ENCODE peak calls at places on chromosomes 13 and 19, in seven cellular contexts. One of them, this sample, is unnamed. For H3K9me3, the result is how much of the 10 kb centered on the place peaks cover.

GRCh38 chr13:51910508-51910907 is 48.7 kb downstream of the CCDC70 start:
- DNase-seq in cardiac muscle cell: no peak
- DNase-seq in heart left ventricle: no peak
- DNase-seq in heart right ventricle: no peak
- DNase-seq in RWPE2: no peak
- DNase-seq in fibroblast of lung: no peak
- DNase-seq in effector memory CD4-positive, alpha-beta T cell: no peak
- DNase-seq in this sample: no peak

GRCh38 chr13:26007261-26007765 is 44.5 kb downstream of the SHISA2 start:
- DNase-seq in cardiac muscle cell: no peak
- DNase-seq in heart left ventricle: no peak
- DNase-seq in heart right ventricle: no peak
- DNase-seq in RWPE2: no peak
- DNase-seq in fibroblast of lung: no peak
- DNase-seq in effector memory CD4-positive, alpha-beta T cell: no peak
- DNase-seq in this sample: no peak

GRCh38 chr13:93861818-93862217 is 617.7 kb downstream of the DCT start:
- DNase-seq in cardiac muscle cell: peak
- DNase-seq in heart left ventricle: no peak
- DNase-seq in heart right ventricle: no peak
- DNase-seq in RWPE2: no peak
- DNase-seq in fibroblast of lung: peak
- DNase-seq in effector memory CD4-positive, alpha-beta T cell: no peak
- DNase-seq in this sample: no peak

GRCh38 chr13:70090036-70090723 is 17.4 kb upstream of the ATXN8OS start:
- DNase-seq in cardiac muscle cell: no peak
- DNase-seq in heart left ventricle: no peak
- DNase-seq in heart right ventricle: no peak
- DNase-seq in RWPE2: no peak
- DNase-seq in fibroblast of lung: no peak
- DNase-seq in effector memory CD4-positive, alpha-beta T cell: no peak
- DNase-seq in this sample: no peak

GRCh38 chr13:44141213-44141724 is 232.4 kb upstream of the SERP2 start:
- DNase-seq in cardiac muscle cell: peak
- DNase-seq in heart left ventricle: no peak
- DNase-seq in heart right ventricle: no peak
- DNase-seq in RWPE2: no peak
- DNase-seq in fibroblast of lung: peak
- DNase-seq in effector memory CD4-positive, alpha-beta T cell: no peak
- DNase-seq in this sample: no peak

GRCh38 chr19:47613165-47614146 is 4.5 kb downstream of the BICRA start:
- DNase-seq in cardiac muscle cell: peak
- DNase-seq in heart left ventricle: no peak
- DNase-seq in heart right ventricle: no peak
- DNase-seq in RWPE2: no peak
- DNase-seq in fibroblast of lung: peak
- DNase-seq in effector memory CD4-positive, alpha-beta T cell: no peak
- DNase-seq in this sample: no peak

GRCh38 chr13:67964091-67964490 is 734.0 kb upstream of the PCDH9 start:
- DNase-seq in cardiac muscle cell: no peak
- DNase-seq in heart left ventricle: no peak
- DNase-seq in heart right ventricle: no peak
- DNase-seq in RWPE2: no peak
- DNase-seq in fibroblast of lung: no peak
- DNase-seq in effector memory CD4-positive, alpha-beta T cell: no peak
- DNase-seq in this sample: no peak

GRCh38 chr19:31589109-31589508 is 239.9 kb upstream of the TSHZ3 start:
- DNase-seq in cardiac muscle cell: no peak
- DNase-seq in heart left ventricle: no peak
- DNase-seq in heart right ventricle: no peak
- DNase-seq in RWPE2: no peak
- DNase-seq in fibroblast of lung: no peak
- DNase-seq in effector memory CD4-positive, alpha-beta T cell: no peak
- DNase-seq in this sample: no peak

GRCh38 chr13:67184247-67184646 is 45.9 kb downstream of the PCDH9 start:
- DNase-seq in cardiac muscle cell: no peak
- DNase-seq in heart left ventricle: no peak
- DNase-seq in heart right ventricle: no peak
- DNase-seq in RWPE2: no peak
- DNase-seq in fibroblast of lung: no peak
- DNase-seq in effector memory CD4-positive, alpha-beta T cell: no peak
- DNase-seq in this sample: no peak

GRCh38 chr13:93776936-93777335 is 550.3 kb downstream of the GPC6 start:
- DNase-seq in cardiac muscle cell: no peak
- DNase-seq in heart left ventricle: no peak
- DNase-seq in heart right ventricle: no peak
- DNase-seq in RWPE2: no peak
- DNase-seq in fibroblast of lung: peak
- DNase-seq in effector memory CD4-positive, alpha-beta T cell: no peak
- DNase-seq in this sample: no peak

GRCh38 chr19:35204799-35205732 is 23.5 kb downstream of the FAM187B start:
- DNase-seq in cardiac muscle cell: no peak
- DNase-seq in heart left ventricle: peak
- DNase-seq in heart right ventricle: no peak
- DNase-seq in RWPE2: no peak
- DNase-seq in fibroblast of lung: no peak
- DNase-seq in effector memory CD4-positive, alpha-beta T cell: no peak
- DNase-seq in this sample: no peak

GRCh38 chr19:33273881-33274662 is 28.3 kb downstream of the CEBPA start:
- DNase-seq in cardiac muscle cell: no peak
- DNase-seq in heart left ventricle: no peak
- DNase-seq in heart right ventricle: no peak
- DNase-seq in RWPE2: no peak
- DNase-seq in fibroblast of lung: peak
- DNase-seq in effector memory CD4-positive, alpha-beta T cell: no peak
- DNase-seq in this sample: no peak

GRCh38 chr19:48121909-48122371 is 11.3 kb upstream of the PLA2G4C start:
- DNase-seq in cardiac muscle cell: peak
- DNase-seq in heart left ventricle: no peak
- DNase-seq in heart right ventricle: no peak
- DNase-seq in RWPE2: no peak
- DNase-seq in fibroblast of lung: no peak
- DNase-seq in effector memory CD4-positive, alpha-beta T cell: no peak
- DNase-seq in this sample: no peak

GRCh38 chr19:10691178-10691881 is 9.9 kb upstream of the QTRT1 start:
- DNase-seq in cardiac muscle cell: no peak
- DNase-seq in heart left ventricle: no peak
- DNase-seq in heart right ventricle: no peak
- DNase-seq in RWPE2: no peak
- DNase-seq in fibroblast of lung: no peak
- DNase-seq in effector memory CD4-positive, alpha-beta T cell: no peak
- DNase-seq in this sample: no peak

GRCh38 chr13:110161112-110161897 is 145.7 kb downstream of the COL4A1 start:
- DNase-seq in cardiac muscle cell: no peak
- DNase-seq in heart left ventricle: no peak
- DNase-seq in heart right ventricle: no peak
- DNase-seq in RWPE2: no peak
- DNase-seq in fibroblast of lung: no peak
- DNase-seq in effector memory CD4-positive, alpha-beta T cell: no peak
- DNase-seq in this sample: no peak

GRCh38 chr13:110166598-110166997 is 140.4 kb downstream of the COL4A1 start:
- DNase-seq in cardiac muscle cell: no peak
- DNase-seq in heart left ventricle: no peak
- DNase-seq in heart right ventricle: no peak
- DNase-seq in RWPE2: no peak
- DNase-seq in fibroblast of lung: no peak
- DNase-seq in effector memory CD4-positive, alpha-beta T cell: no peak
- DNase-seq in this sample: no peak

GRCh38 chr13:110162053-110162452 is 144.9 kb downstream of the COL4A1 start:
- DNase-seq in cardiac muscle cell: no peak
- DNase-seq in heart left ventricle: no peak
- DNase-seq in heart right ventricle: no peak
- DNase-seq in RWPE2: no peak
- DNase-seq in fibroblast of lung: no peak
- DNase-seq in effector memory CD4-positive, alpha-beta T cell: no peak
- DNase-seq in this sample: no peak

GRCh38 chr13:110164706-110165105 is 142.3 kb downstream of the COL4A1 start:
- DNase-seq in cardiac muscle cell: no peak
- DNase-seq in heart left ventricle: no peak
- DNase-seq in heart right ventricle: no peak
- DNase-seq in RWPE2: no peak
- DNase-seq in fibroblast of lung: no peak
- DNase-seq in effector memory CD4-positive, alpha-beta T cell: no peak
- DNase-seq in this sample: no peak

DNA sequence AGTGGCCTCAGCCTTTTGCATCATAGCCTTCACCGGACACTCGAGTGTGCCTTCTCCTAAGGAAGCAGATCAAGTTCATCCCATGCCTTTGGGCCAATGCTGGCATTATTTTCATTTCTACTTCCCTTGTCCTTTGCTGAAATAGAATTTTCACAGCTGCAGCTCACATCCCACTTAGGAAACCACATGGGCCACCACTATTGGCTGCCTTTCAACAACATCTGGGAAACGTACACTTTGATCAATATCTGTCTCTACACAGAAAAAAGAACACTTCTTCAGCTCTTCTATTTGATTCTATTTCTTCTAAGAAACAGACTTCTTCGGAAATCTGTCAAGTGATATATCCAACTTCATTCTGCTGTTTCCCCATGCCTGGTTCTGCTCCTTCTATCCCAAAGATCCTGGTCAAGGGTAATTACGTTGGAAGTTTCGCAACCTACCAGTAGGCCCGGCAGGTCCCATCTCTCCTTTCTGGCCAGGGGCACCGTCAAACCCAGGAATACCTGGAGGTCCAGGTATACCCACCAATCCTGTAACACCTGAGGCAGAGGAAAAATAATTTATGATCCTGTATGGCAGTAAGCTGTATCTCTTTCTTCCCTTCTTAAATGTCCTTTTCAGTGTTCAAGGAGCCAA is 143.8 kb downstream of the COL4A1 start:
- DNase-seq in cardiac muscle cell: no peak
- DNase-seq in heart left ventricle: no peak
- DNase-seq in heart right ventricle: no peak
- DNase-seq in RWPE2: no peak
- DNase-seq in fibroblast of lung: no peak
- DNase-seq in effector memory CD4-positive, alpha-beta T cell: no peak
- DNase-seq in this sample: no peak
- H3K9me3 ChIP-seq in cardiac muscle cell: under half
- H3K9me3 ChIP-seq in heart left ventricle: under half
- H3K9me3 ChIP-seq in heart right ventricle: under half
- H3K9me3 ChIP-seq in RWPE2: under half
- H3K9me3 ChIP-seq in fibroblast of lung: under half
- H3K9me3 ChIP-seq in effector memory CD4-positive, alpha-beta T cell: under half
- H3K9me3 ChIP-seq in this sample: under half

GRCh38 chr13:75372517-75372916 is 109.5 kb downstream of the TBC1D4 start:
- DNase-seq in cardiac muscle cell: peak
- DNase-seq in heart left ventricle: no peak
- DNase-seq in heart right ventricle: no peak
- DNase-seq in RWPE2: no peak
- DNase-seq in fibroblast of lung: no peak
- DNase-seq in effector memory CD4-positive, alpha-beta T cell: no peak
- DNase-seq in this sample: no peak
- H3K9me3 ChIP-seq in cardiac muscle cell: under half
- H3K9me3 ChIP-seq in heart left ventricle: under half
- H3K9me3 ChIP-seq in heart right ventricle: under half
- H3K9me3 ChIP-seq in RWPE2: under half
- H3K9me3 ChIP-seq in fibroblast of lung: under half
- H3K9me3 ChIP-seq in effector memory CD4-positive, alpha-beta T cell: under half
- H3K9me3 ChIP-seq in this sample: under half

GRCh38 chr13:87676254-87677042 is 5.3 kb downstream of the SLITRK5 start:
- DNase-seq in cardiac muscle cell: no peak
- DNase-seq in heart left ventricle: no peak
- DNase-seq in heart right ventricle: no peak
- DNase-seq in RWPE2: no peak
- DNase-seq in fibroblast of lung: no peak
- DNase-seq in effector memory CD4-positive, alpha-beta T cell: no peak
- DNase-seq in this sample: no peak

GRCh38 chr13:87677043-87677333 is 5.8 kb downstream of the SLITRK5 start:
- DNase-seq in cardiac muscle cell: no peak
- DNase-seq in heart left ventricle: no peak
- DNase-seq in heart right ventricle: no peak
- DNase-seq in RWPE2: no peak
- DNase-seq in fibroblast of lung: no peak
- DNase-seq in effector memory CD4-positive, alpha-beta T cell: no peak
- DNase-seq in this sample: no peak

GRCh38 chr13:87674143-87674772 is 3.1 kb downstream of the SLITRK5 start:
- DNase-seq in cardiac muscle cell: peak
- DNase-seq in heart left ventricle: no peak
- DNase-seq in heart right ventricle: no peak
- DNase-seq in RWPE2: no peak
- DNase-seq in fibroblast of lung: no peak
- DNase-seq in effector memory CD4-positive, alpha-beta T cell: no peak
- DNase-seq in this sample: no peak

GRCh38 chr13:87677334-87678234 is 6.4 kb downstream of the SLITRK5 start:
- DNase-seq in cardiac muscle cell: peak
- DNase-seq in heart left ventricle: no peak
- DNase-seq in heart right ventricle: no peak
- DNase-seq in RWPE2: no peak
- DNase-seq in fibroblast of lung: no peak
- DNase-seq in effector memory CD4-positive, alpha-beta T cell: no peak
- DNase-seq in this sample: no peak

DNA sequence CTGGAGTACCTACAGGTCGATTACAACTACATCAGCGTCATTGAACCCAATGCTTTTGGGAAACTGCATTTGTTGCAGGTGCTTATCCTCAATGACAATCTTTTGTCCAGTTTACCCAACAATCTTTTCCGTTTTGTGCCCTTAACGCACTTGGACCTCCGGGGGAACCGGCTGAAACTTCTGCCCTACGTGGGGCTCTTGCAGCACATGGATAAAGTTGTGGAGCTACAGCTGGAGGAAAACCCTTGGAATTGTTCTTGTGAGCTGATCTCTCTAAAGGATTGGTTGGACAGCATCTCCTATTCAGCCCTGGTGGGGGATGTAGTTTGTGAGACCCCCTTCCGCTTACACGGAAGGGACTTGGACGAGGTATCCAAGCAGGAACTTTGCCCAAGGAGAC is 4.7 kb downstream of the SLITRK5 start:
- DNase-seq in cardiac muscle cell: no peak
- DNase-seq in heart left ventricle: no peak
- DNase-seq in heart right ventricle: no peak
- DNase-seq in RWPE2: no peak
- DNase-seq in fibroblast of lung: no peak
- DNase-seq in effector memory CD4-positive, alpha-beta T cell: no peak
- DNase-seq in this sample: no peak
- H3K9me3 ChIP-seq in cardiac muscle cell: under half
- H3K9me3 ChIP-seq in heart left ventricle: under half
- H3K9me3 ChIP-seq in heart right ventricle: under half
- H3K9me3 ChIP-seq in RWPE2: under half
- H3K9me3 ChIP-seq in fibroblast of lung: under half
- H3K9me3 ChIP-seq in effector memory CD4-positive, alpha-beta T cell: under half
- H3K9me3 ChIP-seq in this sample: under half

DNA sequence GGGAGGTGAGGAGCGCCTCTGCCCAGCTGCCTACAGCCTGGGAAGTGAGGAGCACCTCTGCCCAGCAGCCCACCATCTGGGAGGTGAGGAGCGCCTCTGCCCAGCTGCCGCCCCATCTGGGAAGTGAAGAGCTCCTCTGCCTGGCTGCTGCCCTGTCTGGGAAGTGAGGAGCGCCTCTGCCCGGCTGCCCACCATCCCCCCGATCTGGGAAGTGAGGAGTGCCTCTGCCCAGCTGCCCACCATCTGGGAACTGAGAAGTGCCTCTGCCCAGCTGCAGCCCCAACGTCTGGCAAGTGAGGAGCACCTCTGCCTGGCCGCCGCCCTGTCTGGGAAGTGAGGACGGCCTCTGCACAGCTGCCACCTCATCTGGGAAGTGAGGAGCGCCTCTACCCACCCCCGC is 64.3 kb downstream of the ZNF708 start:
- DNase-seq in cardiac muscle cell: no peak
- DNase-seq in heart left ventricle: no peak
- DNase-seq in heart right ventricle: no peak
- DNase-seq in RWPE2: no peak
- DNase-seq in fibroblast of lung: no peak
- DNase-seq in effector memory CD4-positive, alpha-beta T cell: no peak
- DNase-seq in this sample: no peak
- H3K9me3 ChIP-seq in cardiac muscle cell: under half
- H3K9me3 ChIP-seq in heart left ventricle: under half
- H3K9me3 ChIP-seq in heart right ventricle: under half
- H3K9me3 ChIP-seq in RWPE2: under half
- H3K9me3 ChIP-seq in fibroblast of lung: under half
- H3K9me3 ChIP-seq in effector memory CD4-positive, alpha-beta T cell: under half
- H3K9me3 ChIP-seq in this sample: under half